ENCODE peak calls at places on chromosome 17, in seven cellular contexts. One of them, this sample, is unnamed.

GRCh38 chr17:62101090-62101489 is 36.0 kb upstream of the MED13 start:
- DNase-seq in OCI-LY7: no peak
- DNase-seq in heart left ventricle: no peak
- DNase-seq in psoas muscle: no peak
- DNase-seq in CD4-positive, CD25-positive, alpha-beta regulatory T cell: no peak
- DNase-seq in CD8-positive, alpha-beta T cell: no peak
- DNase-seq in PC-3: no peak
- DNase-seq in this sample: no peak

GRCh38 chr17:14307560-14308024 is 6.7 kb downstream of the HS3ST3B1 start:
- DNase-seq in PC-3: no peak
- DNase-seq in CD8-positive, alpha-beta T cell: no peak
- DNase-seq in psoas muscle: no peak
- DNase-seq in CD4-positive, CD25-positive, alpha-beta regulatory T cell: peak
- DNase-seq in OCI-LY7: no peak
- DNase-seq in heart left ventricle: no peak
- DNase-seq in this sample: no peak

GRCh38 chr17:77233635-77234334 is 93.0 kb downstream of the SEC14L1 start:
- DNase-seq in psoas muscle: no peak
- DNase-seq in CD8-positive, alpha-beta T cell: no peak
- DNase-seq in PC-3: peak
- DNase-seq in heart left ventricle: no peak
- DNase-seq in CD4-positive, CD25-positive, alpha-beta regulatory T cell: no peak
- DNase-seq in OCI-LY7: peak
- DNase-seq in this sample: no peak

GRCh38 chr17:42034059-42034458 is 14.2 kb downstream of the NKIRAS2 start:
- DNase-seq in psoas muscle: no peak
- DNase-seq in CD4-positive, CD25-positive, alpha-beta regulatory T cell: no peak
- DNase-seq in CD8-positive, alpha-beta T cell: no peak
- DNase-seq in PC-3: no peak
- DNase-seq in heart left ventricle: no peak
- DNase-seq in OCI-LY7: peak
- DNase-seq in this sample: no peak

GRCh38 chr17:71824671-71825070 is 296.1 kb upstream of the SOX9 start:
- DNase-seq in heart left ventricle: no peak
- DNase-seq in psoas muscle: no peak
- DNase-seq in PC-3: no peak
- DNase-seq in CD8-positive, alpha-beta T cell: no peak
- DNase-seq in OCI-LY7: no peak
- DNase-seq in CD4-positive, CD25-positive, alpha-beta regulatory T cell: no peak
- DNase-seq in this sample: no peak

GRCh38 chr17:27526603-27527002 is 70.4 kb downstream of the KSR1 start:
- DNase-seq in PC-3: no peak
- DNase-seq in psoas muscle: peak
- DNase-seq in heart left ventricle: peak
- DNase-seq in CD8-positive, alpha-beta T cell: no peak
- DNase-seq in CD4-positive, CD25-positive, alpha-beta regulatory T cell: peak
- DNase-seq in OCI-LY7: no peak
- DNase-seq in this sample: peak

GRCh38 chr17:20896153-20896649 is 146.6 kb downstream of the USP22 start:
- DNase-seq in psoas muscle: no peak
- DNase-seq in heart left ventricle: no peak
- DNase-seq in OCI-LY7: no peak
- DNase-seq in PC-3: no peak
- DNase-seq in CD4-positive, CD25-positive, alpha-beta regulatory T cell: peak
- DNase-seq in CD8-positive, alpha-beta T cell: no peak
- DNase-seq in this sample: no peak

GRCh38 chr17:47941998-47942490 is 673 bp downstream of the PNPO start:
- DNase-seq in PC-3: no peak
- DNase-seq in OCI-LY7: peak
- DNase-seq in psoas muscle: no peak
- DNase-seq in CD8-positive, alpha-beta T cell: no peak
- DNase-seq in CD4-positive, CD25-positive, alpha-beta regulatory T cell: peak
- DNase-seq in heart left ventricle: no peak
- DNase-seq in this sample: no peak

GRCh38 chr17:82611140-82612058 is 36.8 kb downstream of the WDR45B start:
- DNase-seq in CD8-positive, alpha-beta T cell: no peak
- DNase-seq in heart left ventricle: no peak
- DNase-seq in PC-3: no peak
- DNase-seq in OCI-LY7: peak
- DNase-seq in psoas muscle: no peak
- DNase-seq in CD4-positive, CD25-positive, alpha-beta regulatory T cell: no peak
- DNase-seq in this sample: peak

GRCh38 chr17:48003686-48004120 is 32.8 kb downstream of the CDK5RAP3 start:
- DNase-seq in OCI-LY7: no peak
- DNase-seq in PC-3: no peak
- DNase-seq in CD4-positive, CD25-positive, alpha-beta regulatory T cell: no peak
- DNase-seq in heart left ventricle: no peak
- DNase-seq in CD8-positive, alpha-beta T cell: no peak
- DNase-seq in psoas muscle: no peak
- DNase-seq in this sample: no peak

GRCh38 chr17:45222994-45223540 is 1.4 kb downstream of the FMNL1 start:
- DNase-seq in CD4-positive, CD25-positive, alpha-beta regulatory T cell: no peak
- DNase-seq in CD8-positive, alpha-beta T cell: no peak
- DNase-seq in PC-3: no peak
- DNase-seq in OCI-LY7: no peak
- DNase-seq in psoas muscle: no peak
- DNase-seq in heart left ventricle: no peak
- DNase-seq in this sample: peak
- H3K4me3 ChIP-seq in CD4-positive, CD25-positive, alpha-beta regulatory T cell: peak
- H3K4me3 ChIP-seq in CD8-positive, alpha-beta T cell: peak
- H3K4me3 ChIP-seq in PC-3: no peak
- H3K4me3 ChIP-seq in OCI-LY7: peak
- H3K4me3 ChIP-seq in psoas muscle: peak
- H3K4me3 ChIP-seq in heart left ventricle: peak
- H3K4me3 ChIP-seq in this sample: peak

GRCh38 chr17:50659220-50659619 is 24.5 kb downstream of the ABCC3 start:
- DNase-seq in heart left ventricle: no peak
- DNase-seq in CD8-positive, alpha-beta T cell: no peak
- DNase-seq in OCI-LY7: no peak
- DNase-seq in CD4-positive, CD25-positive, alpha-beta regulatory T cell: no peak
- DNase-seq in PC-3: no peak
- DNase-seq in psoas muscle: no peak
- DNase-seq in this sample: no peak

GRCh38 chr17:50657627-50658026 is 22.9 kb downstream of the ABCC3 start:
- DNase-seq in CD8-positive, alpha-beta T cell: no peak
- DNase-seq in heart left ventricle: no peak
- DNase-seq in psoas muscle: no peak
- DNase-seq in PC-3: no peak
- DNase-seq in OCI-LY7: no peak
- DNase-seq in CD4-positive, CD25-positive, alpha-beta regulatory T cell: no peak
- DNase-seq in this sample: no peak

GRCh38 chr17:50657054-50657453 is 22.4 kb downstream of the ABCC3 start:
- DNase-seq in PC-3: no peak
- DNase-seq in CD4-positive, CD25-positive, alpha-beta regulatory T cell: no peak
- DNase-seq in CD8-positive, alpha-beta T cell: no peak
- DNase-seq in psoas muscle: no peak
- DNase-seq in heart left ventricle: no peak
- DNase-seq in OCI-LY7: no peak
- DNase-seq in this sample: no peak

GRCh38 chr17:50658602-50659001 is 23.9 kb downstream of the ABCC3 start:
- DNase-seq in heart left ventricle: no peak
- DNase-seq in CD4-positive, CD25-positive, alpha-beta regulatory T cell: no peak
- DNase-seq in OCI-LY7: no peak
- DNase-seq in psoas muscle: no peak
- DNase-seq in CD8-positive, alpha-beta T cell: no peak
- DNase-seq in PC-3: no peak
- DNase-seq in this sample: no peak

GRCh38 chr17:50656509-50656908 is 21.8 kb downstream of the ABCC3 start:
- DNase-seq in OCI-LY7: no peak
- DNase-seq in heart left ventricle: no peak
- DNase-seq in CD8-positive, alpha-beta T cell: no peak
- DNase-seq in psoas muscle: no peak
- DNase-seq in PC-3: no peak
- DNase-seq in CD4-positive, CD25-positive, alpha-beta regulatory T cell: no peak
- DNase-seq in this sample: peak
- H3K4me3 ChIP-seq in OCI-LY7: no peak
- H3K4me3 ChIP-seq in heart left ventricle: no peak
- H3K4me3 ChIP-seq in CD8-positive, alpha-beta T cell: no peak
- H3K4me3 ChIP-seq in psoas muscle: no peak
- H3K4me3 ChIP-seq in PC-3: no peak
- H3K4me3 ChIP-seq in CD4-positive, CD25-positive, alpha-beta regulatory T cell: no peak
- H3K4me3 ChIP-seq in this sample: no peak

DNA sequence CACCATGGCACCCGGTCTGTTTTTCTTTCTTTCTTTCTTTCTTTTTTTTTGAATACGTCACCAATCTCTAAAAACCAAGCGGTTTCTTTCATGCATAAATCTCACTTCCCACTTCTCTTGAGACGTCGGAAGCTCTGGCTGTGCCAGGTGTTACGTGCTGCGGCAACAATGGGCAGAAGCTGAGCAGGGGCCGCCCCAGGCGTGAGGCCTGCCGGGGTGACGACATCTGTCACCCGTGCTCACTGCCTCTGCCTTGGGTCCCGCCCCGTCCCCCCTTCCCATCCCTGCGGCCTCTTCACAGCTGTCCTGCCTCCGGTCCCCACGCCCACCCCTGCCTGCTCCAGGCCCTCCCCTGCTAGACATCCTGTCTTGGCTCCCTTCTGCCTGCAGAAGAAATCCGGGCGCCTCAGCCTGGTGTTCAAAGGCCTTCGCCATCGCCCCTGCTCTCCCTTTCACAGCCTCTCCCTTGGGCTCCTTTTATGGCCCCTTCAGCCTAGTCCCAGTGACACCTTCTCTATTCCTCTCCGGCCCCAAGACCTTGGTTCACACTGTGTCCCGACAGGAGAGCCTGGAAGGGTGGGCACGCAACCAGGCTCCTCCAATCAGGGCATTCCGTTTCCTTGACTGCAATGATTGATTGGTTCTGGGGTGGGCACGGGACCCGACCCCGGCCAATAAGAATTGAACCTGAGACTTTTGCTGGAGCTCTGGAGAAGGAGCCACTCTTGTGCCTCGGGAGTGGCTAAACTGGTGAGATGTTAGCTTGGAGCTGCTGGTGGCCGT is 4.8 kb downstream of the P2RX1 start:
- DNase-seq in CD4-positive, CD25-positive, alpha-beta regulatory T cell: peak
- DNase-seq in PC-3: no peak
- DNase-seq in heart left ventricle: peak
- DNase-seq in psoas muscle: peak
- DNase-seq in OCI-LY7: peak
- DNase-seq in CD8-positive, alpha-beta T cell: peak
- DNase-seq in this sample: peak
- H3K4me3 ChIP-seq in CD4-positive, CD25-positive, alpha-beta regulatory T cell: no peak
- H3K4me3 ChIP-seq in PC-3: no peak
- H3K4me3 ChIP-seq in heart left ventricle: no peak
- H3K4me3 ChIP-seq in psoas muscle: no peak
- H3K4me3 ChIP-seq in OCI-LY7: peak
- H3K4me3 ChIP-seq in CD8-positive, alpha-beta T cell: no peak
- H3K4me3 ChIP-seq in this sample: no peak

GRCh38 chr17:45312477-45313418 is 4.1 kb downstream of the MAP3K14 start:
- DNase-seq in CD8-positive, alpha-beta T cell: no peak
- DNase-seq in heart left ventricle: no peak
- DNase-seq in OCI-LY7: no peak
- DNase-seq in PC-3: peak
- DNase-seq in CD4-positive, CD25-positive, alpha-beta regulatory T cell: peak
- DNase-seq in psoas muscle: no peak
- DNase-seq in this sample: no peak
- H3K4me3 ChIP-seq in CD8-positive, alpha-beta T cell: peak
- H3K4me3 ChIP-seq in heart left ventricle: peak
- H3K4me3 ChIP-seq in OCI-LY7: peak
- H3K4me3 ChIP-seq in PC-3: peak
- H3K4me3 ChIP-seq in CD4-positive, CD25-positive, alpha-beta regulatory T cell: peak
- H3K4me3 ChIP-seq in psoas muscle: peak
- H3K4me3 ChIP-seq in this sample: no peak

DNA sequence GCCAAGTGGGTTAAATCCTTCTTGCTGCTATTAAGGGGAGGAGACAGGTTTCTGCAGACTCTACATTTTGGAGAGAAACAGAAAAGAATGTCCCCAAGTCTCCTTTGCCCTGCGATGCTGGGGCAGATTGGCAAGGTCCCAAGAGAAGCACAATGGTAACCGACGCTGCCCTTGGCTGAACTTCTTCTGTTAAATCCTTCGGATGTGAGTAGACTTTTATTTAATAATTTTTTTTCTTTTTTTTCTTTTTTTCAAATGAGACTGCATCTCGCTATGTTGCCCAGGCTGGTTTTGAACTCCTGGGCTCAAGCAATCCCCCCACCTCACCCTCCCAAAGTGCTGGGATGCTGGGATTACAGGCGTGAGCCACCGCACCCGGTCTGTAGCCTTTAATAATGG is 13.9 kb downstream of the ATP5PD start:
- DNase-seq in CD4-positive, CD25-positive, alpha-beta regulatory T cell: no peak
- DNase-seq in heart left ventricle: peak
- DNase-seq in CD8-positive, alpha-beta T cell: no peak
- DNase-seq in OCI-LY7: no peak
- DNase-seq in PC-3: peak
- DNase-seq in psoas muscle: peak
- DNase-seq in this sample: no peak
- H3K4me3 ChIP-seq in CD4-positive, CD25-positive, alpha-beta regulatory T cell: peak
- H3K4me3 ChIP-seq in heart left ventricle: peak
- H3K4me3 ChIP-seq in CD8-positive, alpha-beta T cell: no peak
- H3K4me3 ChIP-seq in OCI-LY7: no peak
- H3K4me3 ChIP-seq in PC-3: peak
- H3K4me3 ChIP-seq in psoas muscle: peak
- H3K4me3 ChIP-seq in this sample: peak

DNA sequence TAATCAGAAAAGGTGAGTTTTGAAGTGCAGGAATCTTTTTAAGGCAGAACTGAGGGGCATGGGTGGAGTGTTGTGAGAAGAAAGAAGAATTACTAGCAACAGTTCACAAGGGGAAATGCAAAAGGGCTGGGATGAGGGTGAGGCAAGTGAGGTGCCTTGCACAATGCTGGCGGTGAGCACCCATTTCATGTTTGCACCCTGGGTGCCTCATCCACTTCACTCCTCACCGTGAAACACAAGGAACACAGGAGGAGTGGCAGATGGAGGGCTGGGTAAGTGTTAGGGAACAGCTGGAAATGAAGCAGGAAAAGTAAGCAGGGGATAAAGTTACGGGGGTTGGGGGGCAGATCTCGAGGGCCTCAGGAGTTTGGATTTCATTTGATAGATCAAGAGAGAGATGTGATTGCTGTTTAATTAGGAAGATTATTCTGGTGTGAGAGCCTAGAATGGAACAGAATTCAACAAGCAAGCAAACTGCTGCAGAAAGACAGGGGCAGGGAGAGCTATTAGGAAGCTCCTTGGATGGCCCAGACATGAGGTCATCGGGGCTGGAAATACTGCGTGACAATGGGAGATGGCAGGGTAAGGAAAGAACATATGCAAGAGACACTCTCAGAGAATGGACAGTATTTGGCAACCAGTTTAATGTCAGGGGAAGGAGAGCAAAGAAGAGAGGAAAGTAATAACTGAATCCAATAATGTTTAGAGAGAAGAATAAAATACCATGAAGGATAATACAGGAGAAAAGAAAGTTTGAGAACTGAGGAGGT is 8.3 kb upstream of the HEATR6 start:
- DNase-seq in PC-3: no peak
- DNase-seq in heart left ventricle: no peak
- DNase-seq in psoas muscle: no peak
- DNase-seq in CD4-positive, CD25-positive, alpha-beta regulatory T cell: no peak
- DNase-seq in OCI-LY7: no peak
- DNase-seq in CD8-positive, alpha-beta T cell: no peak
- DNase-seq in this sample: peak
- H3K4me3 ChIP-seq in PC-3: no peak
- H3K4me3 ChIP-seq in heart left ventricle: no peak
- H3K4me3 ChIP-seq in psoas muscle: no peak
- H3K4me3 ChIP-seq in CD4-positive, CD25-positive, alpha-beta regulatory T cell: no peak
- H3K4me3 ChIP-seq in OCI-LY7: no peak
- H3K4me3 ChIP-seq in CD8-positive, alpha-beta T cell: no peak
- H3K4me3 ChIP-seq in this sample: no peak

This sample was measured in left lung.